ENCODE peak calls at places on chromosomes 2 and 18, in eight cellular contexts. X is SK-N-SH, N is A549, E is transverse colon, Y is stomach, A is ovary, C is HepG2, K is tibial nerve. U is an unnamed sample. For H3K4me1, the result is how much of the 10 kb centered on the place peaks cover.

GRCh38 chr18:9017900-9018217 is 84.6 kb upstream of the NDUFV2 start:
- DNase-seq in C (no peak), X (no peak), K (no peak), N (no peak), Y (no peak), E (no peak), A (no peak), U (no peak)

GRCh38 chr2:215764441-215765048 is 248.8 kb downstream of the MREG start:
- DNase-seq in C (no peak), X (no peak), N (no peak), K (no peak), E (no peak), Y (no peak), A (no peak), U (no peak)

GRCh38 chr2:99336780-99337163 is 417 bp upstream of the EIF5B start:
- DNase-seq in X (no peak), N (no peak), C (no peak), Y (no peak), A (no peak), K (no peak), E (no peak), U (no peak)

GRCh38 chr2:147365577-147365976 is 479.3 kb upstream of the ACVR2A start:
- DNase-seq in C (no peak), X (no peak), A (no peak), K (no peak), E (no peak), Y (no peak), N (no peak), U (no peak)

GRCh38 chr2:47022399-47022798 is 106.8 kb upstream of the MCFD2 start:
- DNase-seq in C (no peak), N (no peak), E (no peak), A (no peak), K (no peak), X (no peak), Y (no peak), U (no peak)

GRCh38 chr18:3392467-3392855 is 57.5 kb upstream of the TGIF1 start:
- DNase-seq in X (no peak), C (no peak), N (no peak), Y (no peak), E (no peak), A (no peak), K (no peak), U (no peak)

GRCh38 chr18:11785444-11786055 is 65.7 kb upstream of the CHMP1B start:
- DNase-seq in C (no peak), N (no peak), E (no peak), Y (no peak), K (no peak), A (no peak), X (no peak), U (no peak)

GRCh38 chr2:44542520-44542919 is 180.8 kb downstream of the CAMKMT start:
- DNase-seq in E (no peak), K (no peak), N (no peak), C (no peak), A (no peak), X (no peak), Y (no peak), U (no peak)

GRCh38 chr2:126891681-126892500 is 6.8 kb upstream of the TEX51 start:
- DNase-seq in Y (no peak), K (no peak), C (no peak), N (no peak), E (no peak), X (no peak), A (peak), U (no peak)

GRCh38 chr2:202408546-202409140 is 32.5 kb downstream of the BMPR2 start:
- DNase-seq in X (no peak), Y (no peak), C (no peak), E (no peak), K (no peak), A (no peak), N (no peak), U (no peak)

GRCh38 chr2:112163541-112163981 is 25.4 kb downstream of the FBLN7 start:
- DNase-seq in N (no peak), A (no peak), K (no peak), C (no peak), Y (no peak), E (no peak), X (no peak), U (no peak)

GRCh38 chr2:238924496-238925195 is 76.8 kb downstream of the TWIST2 start:
- DNase-seq in K (no peak), C (no peak), X (no peak), E (no peak), Y (no peak), A (no peak), N (no peak), U (peak)

GRCh38 chr18:75854174-75854573 is 426.7 kb upstream of the SMIM21 start:
- DNase-seq in X (no peak), N (peak), C (peak), Y (no peak), A (no peak), K (no peak), E (peak), U (no peak)

GRCh38 chr2:138267902-138268254 is 233.7 kb upstream of the SPOPL start:
- DNase-seq in N (no peak), K (no peak), X (no peak), E (no peak), Y (no peak), C (no peak), A (no peak), U (no peak)

GRCh38 chr2:51995293-51995692 is 963.4 kb upstream of the NRXN1 start:
- DNase-seq in Y (no peak), X (no peak), K (no peak), A (no peak), E (no peak), C (no peak), N (no peak), U (no peak)

GRCh38 chr2:117785740-117786139 is 28.8 kb upstream of the DDX18 start:
- DNase-seq in X (peak), N (peak), A (no peak), Y (peak), C (peak), E (peak), K (peak), U (no peak)

GRCh38 chr2:216688731-216689360 is 6.5 kb downstream of the IGFBP5 start:
- DNase-seq in X (no peak), Y (peak), E (no peak), C (no peak), N (no peak), K (no peak), A (peak), U (peak)

GRCh38 chr2:206296128-206296527 is 21.7 kb downstream of the ZDBF2 start:
- DNase-seq in C (no peak), K (no peak), Y (no peak), X (no peak), N (peak), A (no peak), E (no peak), U (no peak)

GRCh38 chr2:138610201-138610945 is 108.8 kb downstream of the SPOPL start:
- DNase-seq in A (no peak), C (no peak), K (no peak), E (no peak), N (no peak), Y (no peak), X (no peak), U (no peak)

GRCh38 chr2:137896467-137896866 is 67.8 kb upstream of the HNMT start:
- DNase-seq in Y (no peak), N (no peak), E (no peak), C (no peak), X (no peak), A (no peak), K (no peak), U (no peak)

DNA sequence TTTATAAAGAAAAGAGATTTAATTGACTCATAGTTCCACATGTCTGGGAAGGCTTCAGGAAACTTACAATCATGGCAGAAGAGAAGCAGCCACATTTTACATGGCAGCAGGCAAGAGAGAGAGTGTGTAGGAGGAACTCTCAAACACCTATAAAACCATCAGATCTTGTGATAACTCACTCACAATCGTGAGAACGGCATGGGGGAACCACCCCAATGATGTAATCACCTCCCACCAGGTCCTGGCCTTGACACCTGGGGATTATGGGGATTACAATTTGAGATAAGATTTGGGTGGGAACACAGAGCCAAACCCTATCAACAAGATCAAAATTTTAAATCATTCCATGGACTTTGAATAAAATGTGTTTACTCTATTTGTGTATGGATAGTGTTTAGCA is 575.6 kb downstream of the ADCYAP1 start:
- DNase-seq in A (no peak), C (no peak), E (no peak), N (no peak), X (no peak), K (no peak), Y (no peak), U (no peak)
- H3K4me1 ChIP-seq in A (under half), C (under half), E (under half), N (under half), X (under half), K (under half), Y (under half), U (under half)

GRCh38 chr2:160822006-160822405 is 328.4 kb upstream of the RBMS1 start:
- DNase-seq in E (no peak), N (no peak), X (no peak), Y (no peak), K (no peak), C (no peak), A (no peak), U (no peak)
- TF ChIP-seq EP300 in E (no peak), N (no peak), X (no peak), Y (no peak), K (no peak), C (no peak), A (no peak), U (no peak)

DNA sequence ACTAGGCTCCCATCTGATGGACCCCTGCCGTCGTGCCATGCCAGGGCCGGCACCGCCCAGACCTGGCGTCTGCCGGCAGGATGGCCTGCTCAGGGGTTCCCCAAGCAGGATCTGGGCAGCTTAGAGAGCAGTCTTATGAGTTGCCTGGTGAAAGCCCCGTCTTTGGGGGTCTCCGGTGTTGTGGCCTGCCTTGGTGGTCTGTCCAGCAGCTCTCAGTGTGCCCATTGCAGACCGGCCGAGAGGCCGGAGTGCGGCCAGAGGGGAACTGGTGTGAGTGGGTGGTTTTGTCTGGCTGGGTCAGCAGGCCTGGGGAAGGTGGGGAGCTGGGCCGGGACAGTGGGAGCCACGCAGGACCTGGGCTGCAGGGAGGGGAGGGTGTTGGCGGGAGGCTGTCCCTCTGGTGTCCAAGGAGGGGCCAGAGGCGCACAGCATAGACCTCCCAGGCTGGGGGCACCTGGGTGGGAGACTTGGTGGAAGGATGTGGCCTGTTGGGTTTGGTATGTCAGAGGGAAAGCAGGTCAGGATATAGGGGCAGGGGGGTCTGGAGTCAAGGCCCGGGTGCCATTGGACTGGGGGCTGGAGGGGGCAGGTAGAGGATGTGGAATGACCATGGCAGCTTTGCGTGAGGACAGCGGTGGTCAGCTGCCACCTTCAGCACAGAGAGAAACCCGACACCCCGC is 16.5 kb downstream of the GPC1 start:
- DNase-seq in X (no peak), N (no peak), K (no peak), A (peak), Y (no peak), E (no peak), C (no peak), U (peak)
- H3K4me1 ChIP-seq in X (under half), N (half or more), K (under half), A (under half), Y (under half), E (under half), C (under half), U (under half)

GRCh38 chr2:237500681-237501424 is 13.8 kb downstream of the MLPH start:
- DNase-seq in K (no peak), A (no peak), X (peak), C (no peak), N (peak), E (no peak), Y (no peak), U (no peak)

GRCh38 chr2:237497820-237498128 is 10.7 kb downstream of the MLPH start:
- DNase-seq in C (no peak), N (no peak), A (peak), X (no peak), E (no peak), Y (no peak), K (peak), U (no peak)

GRCh38 chr2:237496428-237496827 is 9.4 kb downstream of the MLPH start:
- DNase-seq in C (no peak), X (no peak), N (no peak), A (no peak), K (no peak), Y (no peak), E (no peak), U (no peak)

GRCh38 chr2:237497009-237497819 is 10.2 kb downstream of the MLPH start:
- DNase-seq in Y (peak), A (no peak), X (no peak), C (no peak), N (no peak), E (no peak), K (no peak), U (no peak)

GRCh38 chr2:237498341-237498740 is 11.3 kb downstream of the MLPH start:
- DNase-seq in E (no peak), X (no peak), K (no peak), A (no peak), Y (no peak), N (no peak), C (no peak), U (no peak)
- TF ChIP-seq EP300 in E (no peak), X (no peak), K (no peak), A (no peak), Y (no peak), N (no peak), C (no peak), U (no peak)

GRCh38 chr2:84862006-84862405 is 18.9 kb downstream of the TRABD2A start:
- DNase-seq in E (no peak), N (no peak), K (no peak), Y (no peak), A (no peak), C (no peak), X (no peak), U (no peak)
- H3K4me1 ChIP-seq in E (under half), N (under half), K (under half), Y (under half), A (under half), C (under half), X (under half), U (under half)

GRCh38 chr2:136765256-136765735 is at the start of gene THSD7B:
- DNase-seq in Y (no peak), K (no peak), N (no peak), A (no peak), X (peak), E (no peak), C (no peak), U (no peak)

GRCh38 chr2:136767030-136767429 is 1.7 kb downstream of the THSD7B start:
- DNase-seq in K (no peak), Y (no peak), A (no peak), X (no peak), E (no peak), N (no peak), C (no peak), U (no peak)

GRCh38 chr2:136764397-136765255 is 719 bp upstream of the THSD7B start:
- DNase-seq in K (no peak), X (peak), N (no peak), A (no peak), C (no peak), Y (no peak), E (no peak), U (no peak)

GRCh38 chr2:136770384-136770783 is 5.0 kb downstream of the THSD7B start:
- DNase-seq in C (no peak), E (no peak), Y (no peak), X (no peak), N (no peak), K (no peak), A (no peak), U (no peak)

GRCh38 chr2:136765736-136766323 is 485 bp downstream of the THSD7B start:
- DNase-seq in X (peak), Y (no peak), C (no peak), E (no peak), K (no peak), A (no peak), N (no peak), U (no peak)
- TF ChIP-seq EP300 in X (no peak), Y (no peak), C (no peak), E (no peak), K (no peak), A (no peak), N (no peak), U (no peak)

GRCh38 chr2:105377871-105378270 is 21.0 kb downstream of the FHL2 start:
- DNase-seq in K (no peak), X (peak), N (no peak), E (no peak), A (no peak), Y (no peak), C (no peak), U (no peak)
- H3K4me1 ChIP-seq in K (under half), X (under half), N (under half), E (under half), A (half or more), Y (half or more), C (under half), U (under half)

DNA sequence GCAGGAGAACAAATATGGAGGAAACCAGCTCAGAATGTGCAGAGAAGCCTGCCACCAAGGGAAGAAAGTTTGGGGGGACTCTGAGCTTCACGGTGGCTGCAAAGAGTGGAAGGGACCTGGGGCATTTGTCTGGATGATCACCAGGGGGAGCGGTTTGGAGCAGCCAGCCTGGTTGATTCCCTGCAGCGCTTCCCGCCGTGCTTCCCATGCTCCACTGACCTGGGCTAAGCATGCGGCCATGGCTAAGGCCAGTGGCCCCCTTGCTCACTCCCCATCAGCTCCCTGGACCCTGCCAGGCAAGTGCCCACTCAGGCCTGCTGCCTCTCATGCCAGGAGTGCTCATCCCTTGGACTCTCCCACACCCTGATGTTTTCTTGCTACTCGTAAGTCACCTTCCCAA is 27.0 kb downstream of the NTSR2 start:
- DNase-seq in X (no peak), Y (no peak), C (no peak), A (no peak), E (no peak), N (no peak), K (no peak), U (peak)
- TF ChIP-seq EP300 in X (no peak), Y (no peak), C (no peak), A (no peak), E (no peak), N (no peak), K (no peak), U (no peak)

DNA sequence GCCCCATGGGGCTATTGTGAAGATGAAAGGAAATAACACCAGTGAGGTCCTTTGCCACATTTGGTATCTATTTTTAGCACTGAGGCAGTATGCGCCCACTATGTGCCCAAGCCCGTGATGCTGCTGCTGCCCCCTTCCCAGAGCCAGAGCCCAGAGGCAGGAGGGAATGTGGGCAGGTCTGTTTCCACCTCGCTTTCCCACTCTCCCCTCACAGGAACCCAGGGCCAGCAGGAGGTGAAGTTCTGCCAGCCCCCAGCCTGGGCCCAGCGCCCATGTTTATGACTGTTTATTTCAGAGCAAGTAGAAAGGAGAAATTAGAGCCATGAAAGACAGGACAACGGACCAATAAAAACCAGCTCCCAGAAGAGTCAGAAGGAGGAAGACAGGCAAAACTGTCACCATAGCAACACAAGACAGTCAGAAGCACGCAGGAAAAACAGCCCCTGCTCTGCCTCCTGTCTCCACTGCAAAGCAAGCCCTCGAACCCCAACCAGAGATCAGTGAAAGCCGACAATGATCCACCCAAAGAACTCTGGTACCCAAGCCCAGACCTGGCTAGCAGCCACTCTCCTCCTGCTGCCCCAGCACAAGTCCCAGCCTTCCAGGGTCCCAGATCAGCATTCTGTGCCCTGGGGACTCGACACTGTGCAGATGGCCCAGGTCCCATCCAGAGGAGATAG is 1.4 kb downstream of the CYRIA start:
- DNase-seq in A (peak), X (peak), E (peak), N (peak), C (no peak), Y (no peak), K (no peak), U (peak)
- H3K4me1 ChIP-seq in A (under half), X (under half), E (under half), N (under half), C (under half), Y (under half), K (under half), U (under half)

U was measured in sigmoid colon.